ENCODE peak calls at places on chromosomes 16 and 17, in seven cellular contexts. H, V, F, R, I, X and Q are unnamed samples.

GRCh38 chr16:24773771-24774427 is 44.4 kb downstream of the TNRC6A start:
- DNase-seq in H (no peak), V (no peak), F (no peak), R (no peak), I (no peak), X (no peak), Q (no peak)

GRCh38 chr16:59356709-59357108 is 622.6 kb upstream of the GOT2 start:
- DNase-seq in H (no peak), V (peak), F (no peak), R (no peak), I (no peak), X (no peak), Q (no peak)

GRCh38 chr17:65634533-65634932 is 73.1 kb upstream of the AXIN2 start:
- DNase-seq in H (no peak), V (no peak), F (no peak), R (no peak), I (no peak), X (no peak), Q (peak)

GRCh38 chr16:23384878-23385277 is 68.1 kb downstream of the COG7 start:
- DNase-seq in H (no peak), V (no peak), F (no peak), R (no peak), I (no peak), X (no peak), Q (no peak)

GRCh38 chr17:47257651-47258339 is 4.2 kb downstream of the ITGB3 start:
- DNase-seq in H (no peak), V (no peak), F (no peak), R (no peak), I (no peak), X (no peak), Q (no peak)

GRCh38 chr17:73595931-73596330 is 48.3 kb downstream of the SDK2 start:
- DNase-seq in H (no peak), V (no peak), F (no peak), R (no peak), I (no peak), X (no peak), Q (no peak)

GRCh38 chr16:56883586-56883985 is 18.6 kb downstream of the SLC12A3 start:
- DNase-seq in H (no peak), V (no peak), F (no peak), R (no peak), I (no peak), X (no peak), Q (no peak)

GRCh38 chr17:81713556-81714411 is 1.7 kb downstream of the SLC25A10 start:
- DNase-seq in H (peak), V (no peak), F (no peak), R (no peak), I (no peak), X (no peak), Q (no peak)

GRCh38 chr17:75098861-75099260 is 10.9 kb upstream of the ARMC7 start:
- DNase-seq in H (no peak), V (no peak), F (no peak), R (no peak), I (no peak), X (no peak), Q (no peak)